ENCODE peak calls at places on chromosomes 16 and 17, in eight cellular contexts. One of them, this sample, is unnamed.

GRCh38 chr17:64492481-64493109 is 4.3 kb downstream of the POLG2 start:
- DNase-seq in Calu3: no peak
- DNase-seq in T-helper 1 cell: no peak
- DNase-seq in body of pancreas: no peak
- DNase-seq in mucosa of gallbladder: no peak
- DNase-seq in iris pigment epithelial cell: peak
- DNase-seq in esophagus squamous epithelium: no peak
- DNase-seq in activated T-helper 1 cell treated with Interleukin-2 at 50 U/mL for 16 hours: no peak
- DNase-seq in this sample: no peak

GRCh38 chr16:52068447-52069074 is 478.4 kb downstream of the TOX3 start:
- DNase-seq in Calu3: peak
- DNase-seq in T-helper 1 cell: no peak
- DNase-seq in body of pancreas: peak
- DNase-seq in mucosa of gallbladder: peak
- DNase-seq in iris pigment epithelial cell: peak
- DNase-seq in esophagus squamous epithelium: no peak
- DNase-seq in activated T-helper 1 cell treated with Interleukin-2 at 50 U/mL for 16 hours: no peak
- DNase-seq in this sample: no peak

GRCh38 chr17:38870259-38871165 is 654 bp downstream of the LASP1 start:
- DNase-seq in Calu3: peak
- DNase-seq in T-helper 1 cell: peak
- DNase-seq in body of pancreas: peak
- DNase-seq in mucosa of gallbladder: peak
- DNase-seq in iris pigment epithelial cell: peak
- DNase-seq in esophagus squamous epithelium: no peak
- DNase-seq in activated T-helper 1 cell treated with Interleukin-2 at 50 U/mL for 16 hours: peak
- DNase-seq in this sample: no peak

GRCh38 chr16:11487289-11487688 is 99.4 kb downstream of the LITAF start:
- DNase-seq in Calu3: no peak
- DNase-seq in T-helper 1 cell: no peak
- DNase-seq in body of pancreas: no peak
- DNase-seq in mucosa of gallbladder: no peak
- DNase-seq in iris pigment epithelial cell: no peak
- DNase-seq in esophagus squamous epithelium: no peak
- DNase-seq in activated T-helper 1 cell treated with Interleukin-2 at 50 U/mL for 16 hours: no peak
- DNase-seq in this sample: no peak

GRCh38 chr17:45976755-45977505 is 22.1 kb upstream of the STH start:
- DNase-seq in Calu3: peak
- DNase-seq in T-helper 1 cell: no peak
- DNase-seq in body of pancreas: no peak
- DNase-seq in mucosa of gallbladder: no peak
- DNase-seq in iris pigment epithelial cell: peak
- DNase-seq in esophagus squamous epithelium: no peak
- DNase-seq in activated T-helper 1 cell treated with Interleukin-2 at 50 U/mL for 16 hours: no peak
- DNase-seq in this sample: no peak

GRCh38 chr16:3503513-3503912 is 2.7 kb downstream of the CLUAP1 start:
- DNase-seq in Calu3: peak
- DNase-seq in T-helper 1 cell: peak
- DNase-seq in body of pancreas: no peak
- DNase-seq in mucosa of gallbladder: no peak
- DNase-seq in iris pigment epithelial cell: no peak
- DNase-seq in esophagus squamous epithelium: no peak
- DNase-seq in activated T-helper 1 cell treated with Interleukin-2 at 50 U/mL for 16 hours: peak
- DNase-seq in this sample: no peak

GRCh38 chr17:82445542-82445941 is 5.0 kb downstream of the CYBC1 start:
- DNase-seq in Calu3: no peak
- DNase-seq in T-helper 1 cell: no peak
- DNase-seq in body of pancreas: no peak
- DNase-seq in mucosa of gallbladder: no peak
- DNase-seq in iris pigment epithelial cell: no peak
- DNase-seq in esophagus squamous epithelium: no peak
- DNase-seq in activated T-helper 1 cell treated with Interleukin-2 at 50 U/mL for 16 hours: no peak
- DNase-seq in this sample: no peak

GRCh38 chr17:77872714-77873517 is 85.6 kb upstream of the TNRC6C start:
- DNase-seq in Calu3: no peak
- DNase-seq in T-helper 1 cell: no peak
- DNase-seq in body of pancreas: no peak
- DNase-seq in mucosa of gallbladder: no peak
- DNase-seq in iris pigment epithelial cell: no peak
- DNase-seq in esophagus squamous epithelium: no peak
- DNase-seq in activated T-helper 1 cell treated with Interleukin-2 at 50 U/mL for 16 hours: no peak
- DNase-seq in this sample: no peak

GRCh38 chr17:61967729-61968128 is 39.9 kb upstream of the INTS2 start:
- DNase-seq in Calu3: no peak
- DNase-seq in T-helper 1 cell: no peak
- DNase-seq in body of pancreas: no peak
- DNase-seq in mucosa of gallbladder: no peak
- DNase-seq in iris pigment epithelial cell: peak
- DNase-seq in esophagus squamous epithelium: no peak
- DNase-seq in activated T-helper 1 cell treated with Interleukin-2 at 50 U/mL for 16 hours: no peak
- DNase-seq in this sample: no peak

GRCh38 chr16:13231365-13231764 is 330.0 kb downstream of the SHISA9 start:
- DNase-seq in Calu3: no peak
- DNase-seq in T-helper 1 cell: no peak
- DNase-seq in body of pancreas: no peak
- DNase-seq in mucosa of gallbladder: no peak
- DNase-seq in iris pigment epithelial cell: no peak
- DNase-seq in esophagus squamous epithelium: no peak
- DNase-seq in activated T-helper 1 cell treated with Interleukin-2 at 50 U/mL for 16 hours: no peak
- DNase-seq in this sample: no peak

GRCh38 chr17:45319239-45319703 is 2.5 kb upstream of the MAP3K14 start:
- DNase-seq in Calu3: peak
- DNase-seq in T-helper 1 cell: no peak
- DNase-seq in body of pancreas: no peak
- DNase-seq in mucosa of gallbladder: no peak
- DNase-seq in iris pigment epithelial cell: peak
- DNase-seq in esophagus squamous epithelium: no peak
- DNase-seq in activated T-helper 1 cell treated with Interleukin-2 at 50 U/mL for 16 hours: no peak
- DNase-seq in this sample: no peak

GRCh38 chr17:33113281-33114010 is 121.8 kb downstream of the SPACA3 start:
- DNase-seq in Calu3: no peak
- DNase-seq in T-helper 1 cell: no peak
- DNase-seq in body of pancreas: peak
- DNase-seq in mucosa of gallbladder: peak
- DNase-seq in iris pigment epithelial cell: no peak
- DNase-seq in esophagus squamous epithelium: no peak
- DNase-seq in activated T-helper 1 cell treated with Interleukin-2 at 50 U/mL for 16 hours: no peak
- DNase-seq in this sample: no peak

GRCh38 chr17:6696906-6697305 is 16.3 kb downstream of the SLC13A5 start:
- DNase-seq in Calu3: no peak
- DNase-seq in T-helper 1 cell: no peak
- DNase-seq in body of pancreas: no peak
- DNase-seq in mucosa of gallbladder: no peak
- DNase-seq in iris pigment epithelial cell: no peak
- DNase-seq in esophagus squamous epithelium: no peak
- DNase-seq in activated T-helper 1 cell treated with Interleukin-2 at 50 U/mL for 16 hours: no peak
- DNase-seq in this sample: no peak

GRCh38 chr17:83067071-83067717 is 12.2 kb upstream of the METRNL start:
- DNase-seq in Calu3: no peak
- DNase-seq in T-helper 1 cell: peak
- DNase-seq in body of pancreas: peak
- DNase-seq in mucosa of gallbladder: no peak
- DNase-seq in iris pigment epithelial cell: no peak
- DNase-seq in esophagus squamous epithelium: no peak
- DNase-seq in activated T-helper 1 cell treated with Interleukin-2 at 50 U/mL for 16 hours: no peak
- DNase-seq in this sample: no peak

GRCh38 chr16:67194257-67194656 is 2.3 kb downstream of the E2F4 start:
- DNase-seq in Calu3: no peak
- DNase-seq in T-helper 1 cell: no peak
- DNase-seq in body of pancreas: no peak
- DNase-seq in mucosa of gallbladder: no peak
- DNase-seq in iris pigment epithelial cell: no peak
- DNase-seq in esophagus squamous epithelium: no peak
- DNase-seq in activated T-helper 1 cell treated with Interleukin-2 at 50 U/mL for 16 hours: no peak
- DNase-seq in this sample: no peak

GRCh38 chr17:76426853-76427252 is 26.1 kb downstream of the UBE2O start:
- DNase-seq in Calu3: no peak
- DNase-seq in T-helper 1 cell: no peak
- DNase-seq in body of pancreas: no peak
- DNase-seq in mucosa of gallbladder: no peak
- DNase-seq in iris pigment epithelial cell: no peak
- DNase-seq in esophagus squamous epithelium: no peak
- DNase-seq in activated T-helper 1 cell treated with Interleukin-2 at 50 U/mL for 16 hours: no peak
- DNase-seq in this sample: no peak

GRCh38 chr17:66753126-66753920 is 81.6 kb upstream of the CACNG5 start:
- DNase-seq in Calu3: no peak
- DNase-seq in T-helper 1 cell: no peak
- DNase-seq in body of pancreas: no peak
- DNase-seq in mucosa of gallbladder: no peak
- DNase-seq in iris pigment epithelial cell: no peak
- DNase-seq in esophagus squamous epithelium: no peak
- DNase-seq in activated T-helper 1 cell treated with Interleukin-2 at 50 U/mL for 16 hours: no peak
- DNase-seq in this sample: no peak

GRCh38 chr16:89069920-89070319 is 23.7 kb upstream of the ACSF3 start:
- DNase-seq in Calu3: no peak
- DNase-seq in T-helper 1 cell: no peak
- DNase-seq in body of pancreas: no peak
- DNase-seq in mucosa of gallbladder: no peak
- DNase-seq in iris pigment epithelial cell: no peak
- DNase-seq in esophagus squamous epithelium: no peak
- DNase-seq in activated T-helper 1 cell treated with Interleukin-2 at 50 U/mL for 16 hours: no peak
- DNase-seq in this sample: no peak

GRCh38 chr17:52271781-52272180 is 113.3 kb upstream of the CA10 start:
- DNase-seq in Calu3: no peak
- DNase-seq in T-helper 1 cell: no peak
- DNase-seq in body of pancreas: no peak
- DNase-seq in mucosa of gallbladder: no peak
- DNase-seq in iris pigment epithelial cell: no peak
- DNase-seq in esophagus squamous epithelium: no peak
- DNase-seq in activated T-helper 1 cell treated with Interleukin-2 at 50 U/mL for 16 hours: no peak
- DNase-seq in this sample: no peak

GRCh38 chr17:48439875-48440505 is 10.0 kb upstream of the SKAP1 start:
- DNase-seq in Calu3: no peak
- DNase-seq in T-helper 1 cell: peak
- DNase-seq in body of pancreas: peak
- DNase-seq in mucosa of gallbladder: no peak
- DNase-seq in iris pigment epithelial cell: no peak
- DNase-seq in esophagus squamous epithelium: no peak
- DNase-seq in activated T-helper 1 cell treated with Interleukin-2 at 50 U/mL for 16 hours: no peak
- DNase-seq in this sample: no peak

GRCh38 chr17:50117202-50118040 is 12.5 kb downstream of the SAMD14 start:
- DNase-seq in Calu3: peak
- DNase-seq in T-helper 1 cell: peak
- DNase-seq in body of pancreas: peak
- DNase-seq in mucosa of gallbladder: peak
- DNase-seq in iris pigment epithelial cell: peak
- DNase-seq in esophagus squamous epithelium: no peak
- DNase-seq in activated T-helper 1 cell treated with Interleukin-2 at 50 U/mL for 16 hours: peak
- DNase-seq in this sample: no peak

GRCh38 chr17:46831573-46832305 is 13.2 kb upstream of the WNT3 start:
- DNase-seq in Calu3: no peak
- DNase-seq in T-helper 1 cell: no peak
- DNase-seq in body of pancreas: no peak
- DNase-seq in mucosa of gallbladder: no peak
- DNase-seq in iris pigment epithelial cell: no peak
- DNase-seq in esophagus squamous epithelium: no peak
- DNase-seq in activated T-helper 1 cell treated with Interleukin-2 at 50 U/mL for 16 hours: no peak
- DNase-seq in this sample: no peak

GRCh38 chr17:74211929-74212261 is 1.5 kb upstream of the TTYH2 start:
- DNase-seq in Calu3: no peak
- DNase-seq in T-helper 1 cell: no peak
- DNase-seq in body of pancreas: no peak
- DNase-seq in mucosa of gallbladder: no peak
- DNase-seq in iris pigment epithelial cell: peak
- DNase-seq in esophagus squamous epithelium: no peak
- DNase-seq in activated T-helper 1 cell treated with Interleukin-2 at 50 U/mL for 16 hours: no peak
- DNase-seq in this sample: no peak

GRCh38 chr16:89120281-89120680 is 26.6 kb downstream of the ACSF3 start:
- DNase-seq in Calu3: no peak
- DNase-seq in T-helper 1 cell: no peak
- DNase-seq in body of pancreas: no peak
- DNase-seq in mucosa of gallbladder: no peak
- DNase-seq in iris pigment epithelial cell: no peak
- DNase-seq in esophagus squamous epithelium: no peak
- DNase-seq in activated T-helper 1 cell treated with Interleukin-2 at 50 U/mL for 16 hours: no peak
- DNase-seq in this sample: no peak

GRCh38 chr17:28230011-28230410 is 89.0 kb upstream of the TMEM97 start:
- DNase-seq in Calu3: no peak
- DNase-seq in T-helper 1 cell: no peak
- DNase-seq in body of pancreas: peak
- DNase-seq in mucosa of gallbladder: peak
- DNase-seq in iris pigment epithelial cell: no peak
- DNase-seq in esophagus squamous epithelium: no peak
- DNase-seq in activated T-helper 1 cell treated with Interleukin-2 at 50 U/mL for 16 hours: no peak
- DNase-seq in this sample: no peak

GRCh38 chr17:50022463-50023130 is 27.6 kb upstream of the DLX3 start:
- DNase-seq in Calu3: no peak
- DNase-seq in T-helper 1 cell: no peak
- DNase-seq in body of pancreas: no peak
- DNase-seq in mucosa of gallbladder: no peak
- DNase-seq in iris pigment epithelial cell: peak
- DNase-seq in esophagus squamous epithelium: no peak
- DNase-seq in activated T-helper 1 cell treated with Interleukin-2 at 50 U/mL for 16 hours: no peak
- DNase-seq in this sample: no peak

GRCh38 chr17:7097940-7098339 is 16.7 kb downstream of the ASGR2 start:
- DNase-seq in Calu3: no peak
- DNase-seq in T-helper 1 cell: no peak
- DNase-seq in body of pancreas: no peak
- DNase-seq in mucosa of gallbladder: no peak
- DNase-seq in iris pigment epithelial cell: peak
- DNase-seq in esophagus squamous epithelium: no peak
- DNase-seq in activated T-helper 1 cell treated with Interleukin-2 at 50 U/mL for 16 hours: no peak
- DNase-seq in this sample: no peak

GRCh38 chr17:29376667-29377268 is 13.4 kb upstream of the TAOK1 start:
- DNase-seq in Calu3: no peak
- DNase-seq in T-helper 1 cell: no peak
- DNase-seq in body of pancreas: no peak
- DNase-seq in mucosa of gallbladder: peak
- DNase-seq in iris pigment epithelial cell: peak
- DNase-seq in esophagus squamous epithelium: no peak
- DNase-seq in activated T-helper 1 cell treated with Interleukin-2 at 50 U/mL for 16 hours: no peak
- DNase-seq in this sample: no peak

GRCh38 chr16:57306676-57307341 is 22.3 kb upstream of the PLLP start:
- DNase-seq in Calu3: no peak
- DNase-seq in T-helper 1 cell: no peak
- DNase-seq in body of pancreas: no peak
- DNase-seq in mucosa of gallbladder: no peak
- DNase-seq in iris pigment epithelial cell: no peak
- DNase-seq in esophagus squamous epithelium: no peak
- DNase-seq in activated T-helper 1 cell treated with Interleukin-2 at 50 U/mL for 16 hours: no peak
- DNase-seq in this sample: no peak

GRCh38 chr17:1000597-1001490 is 3.9 kb downstream of the TIMM22 start:
- DNase-seq in Calu3: no peak
- DNase-seq in T-helper 1 cell: no peak
- DNase-seq in body of pancreas: no peak
- DNase-seq in mucosa of gallbladder: no peak
- DNase-seq in iris pigment epithelial cell: peak
- DNase-seq in esophagus squamous epithelium: no peak
- DNase-seq in activated T-helper 1 cell treated with Interleukin-2 at 50 U/mL for 16 hours: no peak
- DNase-seq in this sample: no peak

GRCh38 chr16:24921229-24921628 is 75.5 kb downstream of the SLC5A11 start:
- DNase-seq in Calu3: no peak
- DNase-seq in T-helper 1 cell: no peak
- DNase-seq in body of pancreas: no peak
- DNase-seq in mucosa of gallbladder: no peak
- DNase-seq in iris pigment epithelial cell: no peak
- DNase-seq in esophagus squamous epithelium: no peak
- DNase-seq in activated T-helper 1 cell treated with Interleukin-2 at 50 U/mL for 16 hours: no peak
- DNase-seq in this sample: no peak

This sample was measured in cortex of kidney.